ENCODE peak calls at places on chromosomes 3 and 15, in eight cellular contexts. One of them, this sample, is unnamed. For H3K27me3, the result is how much of the 10 kb centered on the place peaks cover.

GRCh38 chr3:169002689-169003088 is 660.8 kb downstream of the MECOM start:
- DNase-seq in left ventricle myocardium inferior: no peak
- DNase-seq in K562: no peak
- DNase-seq in heart right ventricle: no peak
- DNase-seq in GM23338: no peak
- DNase-seq in uterus: no peak
- DNase-seq in PC-3: peak
- DNase-seq in RWPE2: no peak
- DNase-seq in this sample: no peak

GRCh38 chr3:63753567-63753966 is 65.5 kb upstream of the C3orf49 start:
- DNase-seq in left ventricle myocardium inferior: no peak
- DNase-seq in K562: no peak
- DNase-seq in heart right ventricle: no peak
- DNase-seq in GM23338: peak
- DNase-seq in uterus: no peak
- DNase-seq in PC-3: peak
- DNase-seq in RWPE2: no peak
- DNase-seq in this sample: no peak

GRCh38 chr15:94965593-94965992 is 734.2 kb downstream of the MCTP2 start:
- DNase-seq in left ventricle myocardium inferior: no peak
- DNase-seq in K562: peak
- DNase-seq in heart right ventricle: no peak
- DNase-seq in GM23338: no peak
- DNase-seq in uterus: peak
- DNase-seq in PC-3: no peak
- DNase-seq in RWPE2: no peak
- DNase-seq in this sample: no peak

GRCh38 chr15:83380682-83381081 is 66.5 kb upstream of the SH3GL3 start:
- DNase-seq in left ventricle myocardium inferior: peak
- DNase-seq in K562: peak
- DNase-seq in heart right ventricle: peak
- DNase-seq in GM23338: peak
- DNase-seq in uterus: no peak
- DNase-seq in PC-3: peak
- DNase-seq in RWPE2: peak
- DNase-seq in this sample: no peak

GRCh38 chr3:187798531-187799520 is 53.6 kb upstream of the BCL6 start:
- DNase-seq in left ventricle myocardium inferior: no peak
- DNase-seq in K562: no peak
- DNase-seq in heart right ventricle: no peak
- DNase-seq in GM23338: no peak
- DNase-seq in uterus: no peak
- DNase-seq in PC-3: no peak
- DNase-seq in RWPE2: no peak
- DNase-seq in this sample: no peak

GRCh38 chr3:193789455-193789854 is 196.4 kb downstream of the OPA1 start:
- DNase-seq in left ventricle myocardium inferior: no peak
- DNase-seq in K562: no peak
- DNase-seq in heart right ventricle: no peak
- DNase-seq in GM23338: no peak
- DNase-seq in uterus: no peak
- DNase-seq in PC-3: no peak
- DNase-seq in RWPE2: no peak
- DNase-seq in this sample: no peak

GRCh38 chr3:129006864-129007263 is 5.8 kb downstream of the EFCC1 start:
- DNase-seq in left ventricle myocardium inferior: no peak
- DNase-seq in K562: no peak
- DNase-seq in heart right ventricle: no peak
- DNase-seq in GM23338: no peak
- DNase-seq in uterus: no peak
- DNase-seq in PC-3: no peak
- DNase-seq in RWPE2: no peak
- DNase-seq in this sample: no peak

GRCh38 chr15:37007301-37007700 is 93.0 kb downstream of the MEIS2 start:
- DNase-seq in left ventricle myocardium inferior: no peak
- DNase-seq in K562: no peak
- DNase-seq in heart right ventricle: no peak
- DNase-seq in GM23338: no peak
- DNase-seq in uterus: no peak
- DNase-seq in PC-3: no peak
- DNase-seq in RWPE2: no peak
- DNase-seq in this sample: no peak

GRCh38 chr15:101063891-101064794 is 145.0 kb downstream of the LRRK1 start:
- DNase-seq in left ventricle myocardium inferior: peak
- DNase-seq in K562: no peak
- DNase-seq in heart right ventricle: peak
- DNase-seq in GM23338: no peak
- DNase-seq in uterus: no peak
- DNase-seq in PC-3: no peak
- DNase-seq in RWPE2: peak
- DNase-seq in this sample: no peak

GRCh38 chr3:13740795-13741194 is 139.1 kb downstream of the WNT7A start:
- DNase-seq in left ventricle myocardium inferior: no peak
- DNase-seq in K562: no peak
- DNase-seq in heart right ventricle: no peak
- DNase-seq in GM23338: no peak
- DNase-seq in uterus: no peak
- DNase-seq in PC-3: no peak
- DNase-seq in RWPE2: no peak
- DNase-seq in this sample: no peak

GRCh38 chr3:33807190-33807589 is 8.8 kb downstream of the PDCD6IP start:
- DNase-seq in left ventricle myocardium inferior: peak
- DNase-seq in K562: no peak
- DNase-seq in heart right ventricle: peak
- DNase-seq in GM23338: no peak
- DNase-seq in uterus: no peak
- DNase-seq in PC-3: no peak
- DNase-seq in RWPE2: no peak
- DNase-seq in this sample: no peak

GRCh38 chr15:43939070-43939469 is 112.3 kb downstream of the WDR76 start:
- DNase-seq in left ventricle myocardium inferior: no peak
- DNase-seq in K562: peak
- DNase-seq in heart right ventricle: no peak
- DNase-seq in GM23338: peak
- DNase-seq in uterus: no peak
- DNase-seq in PC-3: peak
- DNase-seq in RWPE2: no peak
- DNase-seq in this sample: no peak

GRCh38 chr3:178231645-178232044 is 304.6 kb upstream of the KCNMB2 start:
- DNase-seq in left ventricle myocardium inferior: no peak
- DNase-seq in K562: no peak
- DNase-seq in heart right ventricle: no peak
- DNase-seq in GM23338: no peak
- DNase-seq in uterus: no peak
- DNase-seq in PC-3: no peak
- DNase-seq in RWPE2: no peak
- DNase-seq in this sample: no peak

GRCh38 chr3:6791161-6791560 is 69.8 kb upstream of the GRM7 start:
- DNase-seq in left ventricle myocardium inferior: no peak
- DNase-seq in K562: no peak
- DNase-seq in heart right ventricle: no peak
- DNase-seq in GM23338: no peak
- DNase-seq in uterus: no peak
- DNase-seq in PC-3: peak
- DNase-seq in RWPE2: no peak
- DNase-seq in this sample: no peak

GRCh38 chr15:36790891-36791290 is 211.5 kb downstream of the CDIN1 start:
- DNase-seq in left ventricle myocardium inferior: no peak
- DNase-seq in K562: no peak
- DNase-seq in heart right ventricle: no peak
- DNase-seq in GM23338: no peak
- DNase-seq in uterus: no peak
- DNase-seq in PC-3: no peak
- DNase-seq in RWPE2: no peak
- DNase-seq in this sample: no peak

GRCh38 chr3:126858887-126859286 is 124.0 kb upstream of the PLXNA1 start:
- DNase-seq in left ventricle myocardium inferior: no peak
- DNase-seq in K562: no peak
- DNase-seq in heart right ventricle: no peak
- DNase-seq in GM23338: no peak
- DNase-seq in uterus: no peak
- DNase-seq in PC-3: peak
- DNase-seq in RWPE2: peak
- DNase-seq in this sample: peak

GRCh38 chr3:115615451-115615850 is 7.9 kb upstream of the GAP43 start:
- DNase-seq in left ventricle myocardium inferior: no peak
- DNase-seq in K562: no peak
- DNase-seq in heart right ventricle: no peak
- DNase-seq in GM23338: no peak
- DNase-seq in uterus: no peak
- DNase-seq in PC-3: no peak
- DNase-seq in RWPE2: no peak
- DNase-seq in this sample: no peak

GRCh38 chr3:4740397-4741105 is 238.7 kb upstream of the BHLHE40 start:
- DNase-seq in left ventricle myocardium inferior: no peak
- DNase-seq in K562: no peak
- DNase-seq in heart right ventricle: no peak
- DNase-seq in GM23338: no peak
- DNase-seq in uterus: peak
- DNase-seq in PC-3: no peak
- DNase-seq in RWPE2: no peak
- DNase-seq in this sample: no peak

GRCh38 chr3:146159037-146159436 is 1.9 kb downstream of the PLOD2 start:
- DNase-seq in left ventricle myocardium inferior: no peak
- DNase-seq in K562: no peak
- DNase-seq in heart right ventricle: no peak
- DNase-seq in GM23338: no peak
- DNase-seq in uterus: no peak
- DNase-seq in PC-3: no peak
- DNase-seq in RWPE2: no peak
- DNase-seq in this sample: no peak

GRCh38 chr3:161069441-161070251 is 35.5 kb downstream of the B3GALNT1 start:
- DNase-seq in left ventricle myocardium inferior: no peak
- DNase-seq in K562: no peak
- DNase-seq in heart right ventricle: no peak
- DNase-seq in GM23338: no peak
- DNase-seq in uterus: no peak
- DNase-seq in PC-3: peak
- DNase-seq in RWPE2: no peak
- DNase-seq in this sample: peak

GRCh38 chr3:196778755-196779154 is 39.1 kb downstream of the PAK2 start:
- DNase-seq in left ventricle myocardium inferior: no peak
- DNase-seq in K562: no peak
- DNase-seq in heart right ventricle: no peak
- DNase-seq in GM23338: no peak
- DNase-seq in uterus: no peak
- DNase-seq in PC-3: peak
- DNase-seq in RWPE2: no peak
- DNase-seq in this sample: peak

GRCh38 chr3:38834717-38835116 is 18.7 kb upstream of the SCN10A start:
- DNase-seq in left ventricle myocardium inferior: no peak
- DNase-seq in K562: no peak
- DNase-seq in heart right ventricle: no peak
- DNase-seq in GM23338: no peak
- DNase-seq in uterus: no peak
- DNase-seq in PC-3: no peak
- DNase-seq in RWPE2: no peak
- DNase-seq in this sample: no peak

GRCh38 chr3:146326875-146327543 is 76.1 kb upstream of the PLSCR4 start:
- DNase-seq in left ventricle myocardium inferior: no peak
- DNase-seq in K562: no peak
- DNase-seq in heart right ventricle: no peak
- DNase-seq in GM23338: peak
- DNase-seq in uterus: peak
- DNase-seq in PC-3: peak
- DNase-seq in RWPE2: no peak
- DNase-seq in this sample: peak

GRCh38 chr3:48157950-48158376 is 30.3 kb downstream of the CDC25A start:
- DNase-seq in left ventricle myocardium inferior: peak
- DNase-seq in K562: peak
- DNase-seq in heart right ventricle: peak
- DNase-seq in GM23338: peak
- DNase-seq in uterus: peak
- DNase-seq in PC-3: peak
- DNase-seq in RWPE2: no peak
- DNase-seq in this sample: peak

GRCh38 chr3:119035014-119035346 is 334 bp upstream of the IGSF11 start:
- DNase-seq in left ventricle myocardium inferior: no peak
- DNase-seq in K562: no peak
- DNase-seq in heart right ventricle: no peak
- DNase-seq in GM23338: peak
- DNase-seq in uterus: no peak
- DNase-seq in PC-3: no peak
- DNase-seq in RWPE2: no peak
- DNase-seq in this sample: no peak
- H3K27ac ChIP-seq in left ventricle myocardium inferior: no peak
- H3K27ac ChIP-seq in K562: no peak
- H3K27ac ChIP-seq in heart right ventricle: no peak
- H3K27ac ChIP-seq in GM23338: no peak
- H3K27ac ChIP-seq in uterus: no peak
- H3K27ac ChIP-seq in PC-3: no peak
- H3K27ac ChIP-seq in RWPE2: no peak
- H3K27ac ChIP-seq in this sample: no peak

DNA sequence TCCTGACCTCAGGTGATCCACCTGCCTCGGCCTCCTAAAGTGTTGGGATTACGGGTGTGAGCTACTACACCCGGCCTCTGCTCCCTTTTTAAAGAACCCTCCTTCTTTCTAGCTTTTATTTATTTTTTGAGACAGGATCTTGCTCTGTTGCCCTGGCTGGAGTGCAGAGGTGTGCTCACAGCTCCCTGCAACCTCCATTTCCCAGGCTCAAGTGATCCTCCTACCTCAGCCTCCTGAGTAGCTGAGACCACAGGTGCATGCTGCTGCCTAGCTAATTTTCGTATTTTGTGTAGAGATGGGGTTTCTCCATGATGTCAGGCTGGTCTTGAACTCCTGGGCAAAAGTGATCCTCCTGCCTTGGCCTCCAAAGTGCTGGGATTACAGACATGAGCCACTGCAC is 34.5 kb downstream of the TKT start:
- DNase-seq in left ventricle myocardium inferior: no peak
- DNase-seq in K562: no peak
- DNase-seq in heart right ventricle: no peak
- DNase-seq in GM23338: no peak
- DNase-seq in uterus: no peak
- DNase-seq in PC-3: no peak
- DNase-seq in RWPE2: no peak
- DNase-seq in this sample: no peak
- H3K27me3 ChIP-seq in left ventricle myocardium inferior: under half
- H3K27me3 ChIP-seq in K562: under half
- H3K27me3 ChIP-seq in heart right ventricle: under half
- H3K27me3 ChIP-seq in GM23338: under half
- H3K27me3 ChIP-seq in uterus: under half
- H3K27me3 ChIP-seq in PC-3: under half
- H3K27me3 ChIP-seq in RWPE2: under half
- H3K27me3 ChIP-seq in this sample: under half

GRCh38 chr3:106518516-106518915 is 649.7 kb upstream of the CBLB start:
- DNase-seq in left ventricle myocardium inferior: no peak
- DNase-seq in K562: no peak
- DNase-seq in heart right ventricle: no peak
- DNase-seq in GM23338: no peak
- DNase-seq in uterus: no peak
- DNase-seq in PC-3: peak
- DNase-seq in RWPE2: no peak
- DNase-seq in this sample: no peak

GRCh38 chr3:106522397-106522796 is 653.6 kb upstream of the CBLB start:
- DNase-seq in left ventricle myocardium inferior: no peak
- DNase-seq in K562: no peak
- DNase-seq in heart right ventricle: no peak
- DNase-seq in GM23338: no peak
- DNase-seq in uterus: no peak
- DNase-seq in PC-3: no peak
- DNase-seq in RWPE2: no peak
- DNase-seq in this sample: no peak
- TF ChIP-seq CTCF in left ventricle myocardium inferior: no peak
- TF ChIP-seq CTCF in K562: no peak
- TF ChIP-seq CTCF in heart right ventricle: no peak
- TF ChIP-seq CTCF in GM23338: no peak
- TF ChIP-seq CTCF in uterus: no peak
- TF ChIP-seq CTCF in PC-3: no peak
- TF ChIP-seq CTCF in RWPE2: no peak
- TF ChIP-seq CTCF in this sample: no peak

GRCh38 chr3:119795849-119796248 is 13.9 kb downstream of the NR1I2 start:
- DNase-seq in left ventricle myocardium inferior: no peak
- DNase-seq in K562: no peak
- DNase-seq in heart right ventricle: no peak
- DNase-seq in GM23338: no peak
- DNase-seq in uterus: no peak
- DNase-seq in PC-3: no peak
- DNase-seq in RWPE2: no peak
- DNase-seq in this sample: no peak
- H3K27ac ChIP-seq in left ventricle myocardium inferior: no peak
- H3K27ac ChIP-seq in K562: peak
- H3K27ac ChIP-seq in heart right ventricle: no peak
- H3K27ac ChIP-seq in GM23338: no peak
- H3K27ac ChIP-seq in uterus: no peak
- H3K27ac ChIP-seq in PC-3: no peak
- H3K27ac ChIP-seq in RWPE2: no peak
- H3K27ac ChIP-seq in this sample: no peak